ENCODE peak calls at places on chromosomes 16 and 17, in four cellular contexts. L is G401; H is effector CD4-positive, alpha-beta T cell; D is nucleus accumbens. I is an unnamed sample.

GRCh38 chr17:41583137-41584127 is 3.3 kb downstream of the KRT14 start:
- DNase-seq in L (no peak), H (no peak), D (no peak), I (no peak)

GRCh38 chr17:10139560-10139959 is 58.8 kb downstream of the GAS7 start:
- DNase-seq in L (no peak), H (no peak), D (no peak), I (no peak)

GRCh38 chr17:19753049-19753444 is 4.9 kb upstream of the ALDH3A1 start:
- DNase-seq in L (no peak), H (no peak), D (peak), I (peak)

GRCh38 chr17:66450857-66451158 is 148.4 kb downstream of the PRKCA start:
- DNase-seq in L (no peak), H (no peak), D (no peak), I (no peak)

GRCh38 chr16:50469744-50470301 is 78.4 kb upstream of the NKD1 start:
- DNase-seq in L (no peak), H (no peak), D (peak), I (peak)

GRCh38 chr16:69319381-69319780 is 8.2 kb downstream of the VPS4A start:
- DNase-seq in L (no peak), H (no peak), D (no peak), I (no peak)

GRCh38 chr16:17633146-17633966 is 162.6 kb upstream of the XYLT1 start:
- DNase-seq in L (no peak), H (no peak), D (no peak), I (no peak)

GRCh38 chr16:46757339-46758050 is 9.4 kb upstream of the MYLK3 start:
- DNase-seq in L (no peak), H (no peak), D (no peak), I (no peak)

GRCh38 chr16:2422123-2422867 is 7.0 kb upstream of the CCNF start:
- DNase-seq in L (no peak), H (no peak), D (no peak), I (no peak)